ENCODE peak calls at places on chromosome 15, in six cellular contexts. One of them, this sample, is unnamed.

GRCh38 chr15:101689901-101690300 is 34.4 kb downstream of the TARS3 start:
- DNase-seq in GM10248: no peak
- DNase-seq in neural crest cell: no peak
- DNase-seq in CD4-positive, alpha-beta T cell: no peak
- DNase-seq in nephron progenitor cell: no peak
- DNase-seq in sciatic nerve: no peak
- DNase-seq in this sample: no peak

GRCh38 chr15:100866386-100867330 is 13.0 kb upstream of the ALDH1A3 start:
- DNase-seq in GM10248: no peak
- DNase-seq in neural crest cell: no peak
- DNase-seq in CD4-positive, alpha-beta T cell: no peak
- DNase-seq in nephron progenitor cell: no peak
- DNase-seq in sciatic nerve: no peak
- DNase-seq in this sample: no peak

GRCh38 chr15:58771621-58772235 is 626 bp downstream of the MINDY2 start:
- DNase-seq in GM10248: peak
- DNase-seq in neural crest cell: peak
- DNase-seq in CD4-positive, alpha-beta T cell: no peak
- DNase-seq in nephron progenitor cell: peak
- DNase-seq in sciatic nerve: peak
- DNase-seq in this sample: peak

GRCh38 chr15:75043509-75044257 is 20.3 kb downstream of the PPCDC start:
- DNase-seq in GM10248: peak
- DNase-seq in neural crest cell: no peak
- DNase-seq in CD4-positive, alpha-beta T cell: no peak
- DNase-seq in nephron progenitor cell: no peak
- DNase-seq in sciatic nerve: peak
- DNase-seq in this sample: peak

GRCh38 chr15:41558400-41559238 is at the start of gene TYRO3:
- DNase-seq in GM10248: peak
- DNase-seq in neural crest cell: peak
- DNase-seq in CD4-positive, alpha-beta T cell: peak
- DNase-seq in nephron progenitor cell: peak
- DNase-seq in sciatic nerve: peak
- DNase-seq in this sample: peak

GRCh38 chr15:77830041-77830440 is 197.3 kb upstream of the LINGO1 start:
- DNase-seq in GM10248: no peak
- DNase-seq in neural crest cell: no peak
- DNase-seq in CD4-positive, alpha-beta T cell: no peak
- DNase-seq in nephron progenitor cell: no peak
- DNase-seq in sciatic nerve: no peak
- DNase-seq in this sample: no peak

GRCh38 chr15:26866298-26867198 is at the start of gene GABRA5:
- DNase-seq in GM10248: no peak
- DNase-seq in neural crest cell: peak
- DNase-seq in CD4-positive, alpha-beta T cell: no peak
- DNase-seq in nephron progenitor cell: peak
- DNase-seq in sciatic nerve: no peak
- DNase-seq in this sample: no peak

GRCh38 chr15:91921188-91921820 is 67.8 kb downstream of the SLCO3A1 start:
- DNase-seq in GM10248: no peak
- DNase-seq in neural crest cell: no peak
- DNase-seq in CD4-positive, alpha-beta T cell: no peak
- DNase-seq in nephron progenitor cell: no peak
- DNase-seq in sciatic nerve: no peak
- DNase-seq in this sample: no peak

GRCh38 chr15:46343527-46343926 is 708.7 kb downstream of the SQOR start:
- DNase-seq in GM10248: no peak
- DNase-seq in neural crest cell: peak
- DNase-seq in CD4-positive, alpha-beta T cell: no peak
- DNase-seq in nephron progenitor cell: no peak
- DNase-seq in sciatic nerve: no peak
- DNase-seq in this sample: no peak

GRCh38 chr15:55221090-55222011 is 24.6 kb upstream of the RSL24D1 start:
- DNase-seq in GM10248: peak
- DNase-seq in neural crest cell: no peak
- DNase-seq in CD4-positive, alpha-beta T cell: no peak
- DNase-seq in nephron progenitor cell: no peak
- DNase-seq in sciatic nerve: no peak
- DNase-seq in this sample: no peak

GRCh38 chr15:95368211-95368610 is 962.3 kb upstream of the NR2F2 start:
- DNase-seq in GM10248: no peak
- DNase-seq in neural crest cell: no peak
- DNase-seq in CD4-positive, alpha-beta T cell: no peak
- DNase-seq in nephron progenitor cell: peak
- DNase-seq in sciatic nerve: no peak
- DNase-seq in this sample: no peak

GRCh38 chr15:68436680-68437079 is 4.7 kb upstream of the ITGA11 start:
- DNase-seq in GM10248: no peak
- DNase-seq in neural crest cell: peak
- DNase-seq in CD4-positive, alpha-beta T cell: no peak
- DNase-seq in nephron progenitor cell: no peak
- DNase-seq in sciatic nerve: no peak
- DNase-seq in this sample: no peak

GRCh38 chr15:68197170-68197492 is 8.0 kb downstream of the CALML4 start:
- DNase-seq in GM10248: peak
- DNase-seq in neural crest cell: no peak
- DNase-seq in CD4-positive, alpha-beta T cell: no peak
- DNase-seq in nephron progenitor cell: no peak
- DNase-seq in sciatic nerve: no peak
- DNase-seq in this sample: no peak

GRCh38 chr15:63264685-63265302 is 12.6 kb upstream of the APH1B start:
- DNase-seq in GM10248: no peak
- DNase-seq in neural crest cell: no peak
- DNase-seq in CD4-positive, alpha-beta T cell: no peak
- DNase-seq in nephron progenitor cell: no peak
- DNase-seq in sciatic nerve: no peak
- DNase-seq in this sample: no peak

GRCh38 chr15:53038542-53038941 is 248.4 kb upstream of the ONECUT1 start:
- DNase-seq in GM10248: no peak
- DNase-seq in neural crest cell: no peak
- DNase-seq in CD4-positive, alpha-beta T cell: no peak
- DNase-seq in nephron progenitor cell: peak
- DNase-seq in sciatic nerve: no peak
- DNase-seq in this sample: no peak

GRCh38 chr15:83845230-83845629 is 191.3 kb downstream of the ADAMTSL3 start:
- DNase-seq in GM10248: no peak
- DNase-seq in neural crest cell: no peak
- DNase-seq in CD4-positive, alpha-beta T cell: no peak
- DNase-seq in nephron progenitor cell: no peak
- DNase-seq in sciatic nerve: no peak
- DNase-seq in this sample: no peak

GRCh38 chr15:82045179-82045891 is 483 bp downstream of the MEX3B start:
- DNase-seq in GM10248: peak
- DNase-seq in neural crest cell: peak
- DNase-seq in CD4-positive, alpha-beta T cell: peak
- DNase-seq in nephron progenitor cell: peak
- DNase-seq in sciatic nerve: peak
- DNase-seq in this sample: peak

GRCh38 chr15:88193415-88193814 is 63.1 kb downstream of the NTRK3 start:
- DNase-seq in GM10248: no peak
- DNase-seq in neural crest cell: no peak
- DNase-seq in CD4-positive, alpha-beta T cell: no peak
- DNase-seq in nephron progenitor cell: no peak
- DNase-seq in sciatic nerve: no peak
- DNase-seq in this sample: no peak

GRCh38 chr15:95262866-95263564 is 1031.7 kb downstream of the MCTP2 start:
- DNase-seq in GM10248: no peak
- DNase-seq in neural crest cell: no peak
- DNase-seq in CD4-positive, alpha-beta T cell: no peak
- DNase-seq in nephron progenitor cell: no peak
- DNase-seq in sciatic nerve: no peak
- DNase-seq in this sample: no peak

GRCh38 chr15:39202641-39203040 is 378.2 kb upstream of the THBS1 start:
- DNase-seq in GM10248: no peak
- DNase-seq in neural crest cell: no peak
- DNase-seq in CD4-positive, alpha-beta T cell: no peak
- DNase-seq in nephron progenitor cell: no peak
- DNase-seq in sciatic nerve: no peak
- DNase-seq in this sample: no peak

GRCh38 chr15:71792521-71792920 is 17.8 kb upstream of the NR2E3 start:
- DNase-seq in GM10248: no peak
- DNase-seq in neural crest cell: no peak
- DNase-seq in CD4-positive, alpha-beta T cell: no peak
- DNase-seq in nephron progenitor cell: no peak
- DNase-seq in sciatic nerve: no peak
- DNase-seq in this sample: no peak

GRCh38 chr15:88440021-88440420 is 27.2 kb downstream of the MRPL46 start:
- DNase-seq in GM10248: no peak
- DNase-seq in neural crest cell: no peak
- DNase-seq in CD4-positive, alpha-beta T cell: no peak
- DNase-seq in nephron progenitor cell: no peak
- DNase-seq in sciatic nerve: no peak
- DNase-seq in this sample: no peak